ENCODE peak calls at places on chromosomes 5 and 9, in nine cellular contexts. N is T-cell; R is memory B cell; O is ELR; E is naive thymus-derived CD4-positive, alpha-beta T cell; D is activated CD4-positive, CD25-positive, alpha-beta regulatory T cell; K is NCI-H345; W is right cardiac atrium; B is PC-3. I is an unnamed sample.
A peak's percentile ranks its signal among the peaks of the same experiment; 100 is the strongest.

GRCh38 chr9:112327718-112328450 is 5.5 kb downstream of the PTBP3 start:
- DNase-seq in N (no peak), R (no peak), O (peak; percentile 42), B (no peak), E (no peak), W (no peak), D (no peak), K (no peak), I (no peak)

GRCh38 chr5:62093981-62094380 is 212.0 kb upstream of the KIF2A start:
- DNase-seq in O (peak; percentile 25), W (peak; percentile 33), E (no peak), D (no peak), B (peak; percentile 17), R (no peak), K (peak; percentile 83), N (no peak), I (peak; percentile 92)

GRCh38 chr5:160029004-160029403 is 20.1 kb downstream of the TTC1 start:
- DNase-seq in D (no peak), O (no peak), R (no peak), N (no peak), W (no peak), E (no peak), K (no peak), B (no peak), I (no peak)

GRCh38 chr5:138949223-138949574 is 74.1 kb upstream of the LRRTM2 start:
- DNase-seq in R (no peak), D (no peak), B (no peak), O (no peak), W (no peak), E (no peak), K (no peak), N (no peak), I (no peak)

GRCh38 chr5:154112255-154112654 is 73.5 kb downstream of the MFAP3 start:
- DNase-seq in O (no peak), N (no peak), W (no peak), R (no peak), K (no peak), D (no peak), E (no peak), B (no peak), I (no peak)

GRCh38 chr9:109551651-109552050 is 53.5 kb upstream of the PTPN3 start:
- DNase-seq in E (no peak), W (no peak), B (no peak), D (no peak), K (no peak), N (no peak), O (no peak), R (no peak), I (no peak)

GRCh38 chr5:91898865-91899264 is 515.7 kb upstream of the ARRDC3 start:
- DNase-seq in E (no peak), W (no peak), D (no peak), R (no peak), O (no peak), N (no peak), K (no peak), B (no peak), I (no peak)

GRCh38 chr5:65479527-65479926 is 2.2 kb downstream of the ADAMTS6 start:
- DNase-seq in R (no peak), N (no peak), E (no peak), K (no peak), W (no peak), B (no peak), O (no peak), D (no peak), I (no peak)

GRCh38 chr9:37920471-37921167 is 16.7 kb upstream of the SLC25A51 start:
- DNase-seq in E (no peak), R (no peak), B (no peak), O (no peak), K (no peak), N (no peak), W (no peak), D (no peak), I (no peak)

GRCh38 chr9:113398796-113399195 is 2.3 kb downstream of the ALAD start:
- DNase-seq in E (no peak), K (no peak), O (peak; percentile 31), D (no peak), R (no peak), B (no peak), N (no peak), W (no peak), I (no peak)

GRCh38 chr5:42691413-42691861 is 65.2 kb upstream of the CCDC152 start:
- DNase-seq in O (no peak), N (no peak), R (no peak), E (no peak), B (no peak), K (no peak), W (peak; percentile 22), D (no peak), I (no peak)

GRCh38 chr5:168291961-168292782 is 727 bp downstream of the WWC1 start:
- DNase-seq in E (no peak), R (no peak), D (no peak), N (no peak), O (peak; percentile 56), K (peak; percentile 36), W (no peak), B (no peak), I (no peak)

GRCh38 chr9:133822439-133823065 is 84.4 kb upstream of the SARDH start:
- DNase-seq in N (no peak), K (no peak), R (peak; percentile 65), B (no peak), O (no peak), E (no peak), W (no peak), D (no peak), I (no peak)

GRCh38 chr5:105101597-105101996 is 1539.0 kb upstream of the NUDT12 start:
- DNase-seq in B (peak; percentile 14), R (no peak), E (no peak), K (no peak), W (no peak), O (peak; percentile 14), N (no peak), D (no peak), I (no peak)

GRCh38 chr5:126920291-126920690 is 110.1 kb downstream of the MARCHF3 start:
- DNase-seq in D (no peak), W (peak; percentile 42), O (no peak), E (no peak), K (no peak), B (no peak), R (no peak), N (no peak), I (no peak)

GRCh38 chr9:21434202-21435014 is 5.8 kb upstream of the IFNA1 start:
- DNase-seq in R (peak; percentile 28), W (no peak), B (peak; percentile 83), N (no peak), K (peak; percentile 28), E (peak; percentile 50), D (no peak), O (peak; percentile 85), I (peak; percentile 50)

GRCh38 chr9:134306583-134307222 is 19.6 kb upstream of the RXRA start:
- DNase-seq in B (no peak), K (no peak), E (no peak), N (no peak), W (peak; percentile 13), R (no peak), O (no peak), D (no peak), I (no peak)

GRCh38 chr5:172878585-172879433 is 44.8 kb downstream of the ERGIC1 start:
- DNase-seq in B (no peak), W (peak; percentile 36), R (no peak), K (no peak), O (no peak), N (no peak), E (no peak), D (no peak), I (no peak)

GRCh38 chr9:29390859-29391258 is 1817.6 kb upstream of the C9orf72 start:
- DNase-seq in B (no peak), N (no peak), D (no peak), E (no peak), O (no peak), W (no peak), R (no peak), K (no peak), I (no peak)

GRCh38 chr5:36870399-36871040 is 6.0 kb upstream of the NIPBL start:
- DNase-seq in E (peak; percentile 74), R (peak; percentile 64), B (peak; percentile 87), K (peak; percentile 80), D (no peak), W (no peak), N (no peak), O (peak; percentile 83), I (peak; percentile 99)

GRCh38 chr9:119020730-119021333 is 348.4 kb downstream of the BRINP1 start:
- DNase-seq in E (no peak), O (no peak), D (no peak), W (no peak), N (no peak), K (peak; percentile 55), B (no peak), R (no peak), I (no peak)

GRCh38 chr9:74255489-74255984 is 241.6 kb upstream of the RORB start:
- DNase-seq in R (no peak), N (no peak), W (no peak), B (no peak), E (no peak), O (no peak), K (no peak), D (no peak), I (no peak)

GRCh38 chr5:150503977-150504620 is 3.8 kb upstream of the NDST1 start:
- DNase-seq in R (no peak), B (no peak), O (no peak), E (no peak), N (no peak), D (no peak), W (peak; percentile 67), K (no peak), I (no peak)

GRCh38 chr9:78035369-78035993 is 3.9 kb upstream of the GNAQ start:
- DNase-seq in D (peak; percentile 18), N (peak; percentile 23), E (peak; percentile 72), R (peak; percentile 10), W (peak; percentile 29), B (peak; percentile 74), O (peak; percentile 82), K (peak; percentile 78), I (peak; percentile 82)

GRCh38 chr9:101536938-101537337 is 3.3 kb downstream of the RNF20 start:
- DNase-seq in N (no peak), D (no peak), W (no peak), B (peak; percentile 17), R (no peak), O (peak; percentile 47), E (peak; percentile 8), K (no peak), I (no peak)

GRCh38 chr9:92724528-92725265 is 39.9 kb downstream of the BICD2 start:
- DNase-seq in D (no peak), W (no peak), O (no peak), B (no peak), K (peak; percentile 83), N (no peak), E (no peak), R (no peak), I (no peak)

GRCh38 chr5:98975682-98976407 is 47.0 kb upstream of the CHD1 start:
- DNase-seq in E (no peak), B (no peak), R (peak; percentile 15), O (peak; percentile 2), W (no peak), K (no peak), D (no peak), N (no peak), I (no peak)

GRCh38 chr5:8984386-8984785 is 561.5 kb downstream of the SEMA5A start:
- DNase-seq in W (no peak), O (no peak), B (no peak), R (no peak), D (no peak), E (no peak), N (no peak), K (no peak), I (no peak)

GRCh38 chr5:103646698-103647614 is 84.4 kb upstream of the NUDT12 start:
- DNase-seq in W (no peak), B (no peak), E (no peak), K (no peak), R (no peak), N (no peak), D (no peak), O (no peak), I (no peak)

GRCh38 chr5:93929146-93929545 is 187.7 kb upstream of the POU5F2 start:
- DNase-seq in D (no peak), O (no peak), K (no peak), N (no peak), W (no peak), R (no peak), B (no peak), E (no peak), I (no peak)

GRCh38 chr5:151730381-151730780 is 28.1 kb downstream of the ATOX1 start:
- DNase-seq in D (no peak), K (no peak), W (no peak), N (no peak), R (no peak), B (no peak), O (no peak), E (no peak), I (no peak)

I was measured in NCI-H748 treated with DMSO at 0.1 percent for 48 hours.